ENCODE peak calls at places on chromosomes 4 and X, in four cellular contexts. U, N, M and X are unnamed samples.

GRCh38 chr4:17884063-17884462 is 73.3 kb downstream of the NCAPG start:
- DNase-seq in U (no peak), N (no peak), M (no peak), X (no peak)

GRCh38 chr4:984336-985054 is 2.3 kb upstream of the IDUA start:
- DNase-seq in U (no peak), N (no peak), M (no peak), X (no peak)

GRCh38 chr4:127686656-127687055 is 43.5 kb upstream of the SLC25A31 start:
- DNase-seq in U (no peak), N (no peak), M (no peak), X (no peak)

GRCh38 chrX:68868902-68869800 is 40.3 kb downstream of the EFNB1 start:
- DNase-seq in U (no peak), N (peak; percentile 32), M (no peak), X (no peak)

GRCh38 chrX:104370089-104370488 is 115.4 kb upstream of the ESX1 start:
- DNase-seq in U (peak; percentile 20), N (peak; percentile 18), M (no peak), X (no peak)

GRCh38 chrX:45889471-45889870 is 655.8 kb downstream of the ZNF674 start:
- DNase-seq in U (no peak), N (no peak), M (no peak), X (no peak)

GRCh38 chr4:95643627-95644026 is 94.9 kb upstream of the UNC5C start:
- DNase-seq in U (no peak), N (no peak), M (no peak), X (no peak)

GRCh38 chr4:48681856-48682255 is 98.2 kb downstream of the FRYL start:
- DNase-seq in U (no peak), N (peak; percentile 32), M (no peak), X (no peak)

GRCh38 chr4:3135155-3136011 is 60.9 kb downstream of the HTT start:
- DNase-seq in U (no peak), N (no peak), M (no peak), X (no peak)

GRCh38 chr4:112702892-112703291 is 65.9 kb downstream of the LARP7 start:
- DNase-seq in U (no peak), N (no peak), M (no peak), X (no peak)

GRCh38 chrX:153981771-153982533 is 9.4 kb downstream of the TMEM187 start:
- DNase-seq in U (no peak), N (no peak), M (peak; percentile 49), X (peak; percentile 85)

GRCh38 chrX:101206471-101206870 is 13.1 kb upstream of the DRP2 start:
- DNase-seq in U (no peak), N (peak; percentile 24), M (no peak), X (no peak)

GRCh38 chrX:44954562-44954961 is 81.6 kb downstream of the KDM6A start:
- DNase-seq in U (no peak), N (no peak), M (no peak), X (no peak)

GRCh38 chr4:7198440-7199128 is 6.2 kb downstream of the SORCS2 start:
- DNase-seq in U (no peak), N (no peak), M (no peak), X (peak; percentile 57)

GRCh38 chr4:78566834-78567501 is 15.4 kb downstream of the ANXA3 start:
- DNase-seq in U (no peak), N (no peak), M (no peak), X (no peak)

GRCh38 chr4:39613093-39613656 is 25.5 kb downstream of the SMIM14 start:
- DNase-seq in U (no peak), N (no peak), M (no peak), X (no peak)

GRCh38 chrX:12701625-12702024 is 89.6 kb upstream of the PRPS2 start:
- DNase-seq in U (peak; percentile 59), N (peak; percentile 79), M (no peak), X (no peak)

GRCh38 chrX:112760697-112761096 is 79.9 kb downstream of the AMOT start:
- DNase-seq in U (no peak), N (no peak), M (no peak), X (no peak)

GRCh38 chrX:3815896-3816664 is 102.6 kb upstream of the PRKX start:
- DNase-seq in U (peak; percentile 64), N (peak; percentile 65), M (peak; percentile 18), X (peak; percentile 68)

GRCh38 chr4:123892997-123893745 is 496.6 kb downstream of the SPRY1 start:
- DNase-seq in U (no peak), N (no peak), M (no peak), X (no peak)

GRCh38 chr4:119105605-119106004 is 30.0 kb upstream of the MYOZ2 start:
- DNase-seq in U (no peak), N (no peak), M (no peak), X (no peak)

GRCh38 chr4:41212221-41213203 is 1.8 kb downstream of the APBB2 start:
- DNase-seq in U (peak; percentile 45), N (peak; percentile 76), M (no peak), X (no peak)

GRCh38 chr4:37561803-37562207 is 124.4 kb downstream of the RELL1 start:
- DNase-seq in U (peak; percentile 5), N (peak; percentile 49), M (no peak), X (no peak)

GRCh38 chrX:88604433-88605221 is 142.4 kb upstream of the CPXCR1 start:
- DNase-seq in U (no peak), N (peak; percentile 69), M (no peak), X (no peak)

GRCh38 chr4:36174570-36174969 is 69.7 kb downstream of the ARAP2 start:
- DNase-seq in U (no peak), N (no peak), M (no peak), X (no peak)

GRCh38 chr4:7160951-7161440 is 31.3 kb upstream of the SORCS2 start:
- DNase-seq in U (no peak), N (no peak), M (no peak), X (peak; percentile 41)

GRCh38 chr4:74555231-74555630 is 110.3 kb downstream of the AREG start:
- DNase-seq in U (no peak), N (no peak), M (no peak), X (no peak)

GRCh38 chr4:73864365-73864764 is 4.8 kb upstream of the CXCL1 start:
- DNase-seq in U (no peak), N (peak; percentile 38), M (no peak), X (no peak)

GRCh38 chr4:169059294-169060201 is 49.5 kb upstream of the CBR4 start:
- DNase-seq in U (no peak), N (no peak), M (no peak), X (no peak)

GRCh38 chr4:61276034-61276433 is 75.9 kb downstream of the ADGRL3 start:
- DNase-seq in U (no peak), N (no peak), M (no peak), X (no peak)

GRCh38 chr4:188960411-188961093 is 821.3 kb downstream of the TRIML1 start:
- DNase-seq in U (no peak), N (no peak), M (no peak), X (no peak)

GRCh38 chrX:41258871-41259270 is 75.1 kb upstream of the DDX3X start:
- DNase-seq in U (no peak), N (no peak), M (no peak), X (no peak)

GRCh38 chrX:68411729-68412128 is 21.6 kb downstream of the OPHN1 start:
- DNase-seq in U (no peak), N (no peak), M (no peak), X (no peak)

GRCh38 chr4:83153312-83153915 is 38.9 kb upstream of the PLAC8 start:
- DNase-seq in U (no peak), N (no peak), M (no peak), X (no peak)

GRCh38 chr4:128387600-128388351 is 100.2 kb upstream of the PGRMC2 start:
- DNase-seq in U (no peak), N (no peak), M (no peak), X (no peak)

GRCh38 chrX:56226980-56227379 is 5.2 kb upstream of the KLF8 start:
- DNase-seq in U (no peak), N (no peak), M (no peak), X (no peak)

GRCh38 chr4:164706675-164707074 is 47.3 kb upstream of the SMIM31 start:
- DNase-seq in U (no peak), N (no peak), M (no peak), X (no peak)

GRCh38 chr4:20844311-20844710 is 144.1 kb downstream of the PACRGL start:
- DNase-seq in U (no peak), N (no peak), M (no peak), X (no peak)

GRCh38 chr4:173288296-173288695 is 45.9 kb downstream of the HMGB2 start:
- DNase-seq in U (peak; percentile 9), N (peak; percentile 85), M (peak; percentile 68), X (peak; percentile 83)

GRCh38 chr4:56082809-56083208 is 134.1 kb downstream of the CEP135 start:
- DNase-seq in U (no peak), N (no peak), M (no peak), X (no peak)